ENCODE peak calls at places on chromosomes 4 and X, in four cellular contexts. T is lower leg skin, X is GM06990, N is heart right ventricle. E is an unnamed sample.

GRCh38 chrX:10457092-10457491 is 163.3 kb downstream of the MID1 start:
- DNase-seq in T (no peak), X (no peak), N (no peak), E (no peak)

GRCh38 chr4:7529368-7529923 is 94.7 kb upstream of the PSAPL1 start:
- DNase-seq in T (no peak), X (no peak), N (no peak), E (no peak)

GRCh38 chr4:2866891-2867290 is 23.2 kb downstream of the ADD1 start:
- DNase-seq in T (no peak), X (no peak), N (no peak), E (no peak)

GRCh38 chr4:80305466-80305865 is 30.1 kb upstream of the CFAP299 start:
- DNase-seq in T (no peak), X (no peak), N (no peak), E (no peak)

GRCh38 chr4:94621491-94622080 is 136.2 kb upstream of the BMPR1B start:
- DNase-seq in T (no peak), X (peak; percentile 9), N (no peak), E (peak; percentile 53)

GRCh38 chr4:6478546-6479220 is 6.3 kb upstream of the PPP2R2C start:
- DNase-seq in T (no peak), X (no peak), N (no peak), E (no peak)

GRCh38 chr4:63563288-63564014 is 845.8 kb downstream of the TECRL start:
- DNase-seq in T (no peak), X (no peak), N (no peak), E (no peak)

GRCh38 chr4:88138561-88138960 is 19.9 kb downstream of the ABCG2 start:
- DNase-seq in T (no peak), X (no peak), N (no peak), E (no peak)

GRCh38 chr4:16532240-16532990 is 306.1 kb upstream of the TAPT1 start:
- DNase-seq in T (peak; percentile 36), X (no peak), N (no peak), E (no peak)

GRCh38 chr4:185380320-185380719 is 15.4 kb downstream of the LRP2BP start:
- DNase-seq in T (no peak), X (no peak), N (no peak), E (no peak)

GRCh38 chr4:41539711-41540110 is 1.8 kb downstream of the LIMCH1 start:
- DNase-seq in T (no peak), X (no peak), N (no peak), E (no peak)

GRCh38 chr4:86848732-86849617 is at the start of gene SLC10A6:
- DNase-seq in T (peak; percentile 64), X (no peak), N (no peak), E (no peak)

GRCh38 chrX:38800981-38801845 is at the start of gene MID1IP1:
- DNase-seq in T (peak; percentile 85), X (no peak), N (peak; percentile 90), E (no peak)

GRCh38 chr4:183154701-183155391 is 55.8 kb downstream of the WWC2 start:
- DNase-seq in T (no peak), X (no peak), N (peak; percentile 14), E (no peak)

GRCh38 chr4:77652237-77652897 is 46.7 kb downstream of the CXCL13 start:
- DNase-seq in T (no peak), X (no peak), N (no peak), E (no peak)

GRCh38 chr4:81988178-81988577 is 385.6 kb downstream of the HNRNPD start:
- DNase-seq in T (no peak), X (no peak), N (no peak), E (no peak)

GRCh38 chr4:185767528-185767927 is 44.5 kb downstream of the SORBS2 start:
- DNase-seq in T (no peak), X (no peak), N (no peak), E (no peak)

GRCh38 chr4:57233391-57233790 is 123.2 kb upstream of the IGFBP7 start:
- DNase-seq in T (no peak), X (no peak), N (no peak), E (no peak)

GRCh38 chr4:36094995-36095394 is 149.3 kb downstream of the ARAP2 start:
- DNase-seq in T (no peak), X (no peak), N (no peak), E (no peak)

GRCh38 chr4:81650871-81651270 is 179.2 kb upstream of the RASGEF1B start:
- DNase-seq in T (no peak), X (no peak), N (no peak), E (no peak)

GRCh38 chr4:12724520-12724919 is 759.6 kb downstream of the RAB28 start:
- DNase-seq in T (no peak), X (no peak), N (no peak), E (peak; percentile 9)

GRCh38 chrX:72238721-72239475 is at the start of gene ERCC6L:
- DNase-seq in T (peak; percentile 74), X (peak; percentile 91), N (peak; percentile 89), E (peak; percentile 89)

GRCh38 chr4:102344520-102344954 is 745 bp downstream of the SLC39A8 start:
- DNase-seq in T (peak; percentile 33), X (peak; percentile 87), N (peak; percentile 58), E (peak; percentile 84)

GRCh38 chr4:36785965-36786364 is 458.6 kb upstream of the NWD2 start:
- DNase-seq in T (no peak), X (no peak), N (no peak), E (no peak)

GRCh38 chrX:87517571-87518141 is at the start of gene KLHL4:
- DNase-seq in T (no peak), X (no peak), N (no peak), E (no peak)

GRCh38 chrX:136067097-136067496 is 80.2 kb upstream of the FHL1 start:
- DNase-seq in T (no peak), X (no peak), N (no peak), E (no peak)

GRCh38 chr4:151227731-151228130 is 49.2 kb upstream of the PRSS48 start:
- DNase-seq in T (peak; percentile 80), X (no peak), N (peak; percentile 32), E (peak; percentile 19)

GRCh38 chr4:171130126-171130801 is 682.9 kb upstream of the GALNTL6 start:
- DNase-seq in T (no peak), X (no peak), N (no peak), E (no peak)

GRCh38 chr4:53136954-53137353 is 228.9 kb downstream of the SCFD2 start:
- DNase-seq in T (no peak), X (no peak), N (no peak), E (peak; percentile 2)

GRCh38 chrX:120145295-120145925 is 13.0 kb upstream of the RHOXF2 start:
- DNase-seq in T (no peak), X (no peak), N (no peak), E (peak; percentile 5)

GRCh38 chr4:52660643-52661042 is 1.5 kb upstream of the USP46 start:
- DNase-seq in T (no peak), X (no peak), N (no peak), E (no peak)

GRCh38 chr4:87973283-87974169 is 2.0 kb upstream of the SPP1 start:
- DNase-seq in T (no peak), X (no peak), N (peak; percentile 43), E (peak; percentile 49)

GRCh38 chr4:28948501-28948900 is 1771.7 kb upstream of the PCDH7 start:
- DNase-seq in T (no peak), X (no peak), N (no peak), E (no peak)

DNA sequence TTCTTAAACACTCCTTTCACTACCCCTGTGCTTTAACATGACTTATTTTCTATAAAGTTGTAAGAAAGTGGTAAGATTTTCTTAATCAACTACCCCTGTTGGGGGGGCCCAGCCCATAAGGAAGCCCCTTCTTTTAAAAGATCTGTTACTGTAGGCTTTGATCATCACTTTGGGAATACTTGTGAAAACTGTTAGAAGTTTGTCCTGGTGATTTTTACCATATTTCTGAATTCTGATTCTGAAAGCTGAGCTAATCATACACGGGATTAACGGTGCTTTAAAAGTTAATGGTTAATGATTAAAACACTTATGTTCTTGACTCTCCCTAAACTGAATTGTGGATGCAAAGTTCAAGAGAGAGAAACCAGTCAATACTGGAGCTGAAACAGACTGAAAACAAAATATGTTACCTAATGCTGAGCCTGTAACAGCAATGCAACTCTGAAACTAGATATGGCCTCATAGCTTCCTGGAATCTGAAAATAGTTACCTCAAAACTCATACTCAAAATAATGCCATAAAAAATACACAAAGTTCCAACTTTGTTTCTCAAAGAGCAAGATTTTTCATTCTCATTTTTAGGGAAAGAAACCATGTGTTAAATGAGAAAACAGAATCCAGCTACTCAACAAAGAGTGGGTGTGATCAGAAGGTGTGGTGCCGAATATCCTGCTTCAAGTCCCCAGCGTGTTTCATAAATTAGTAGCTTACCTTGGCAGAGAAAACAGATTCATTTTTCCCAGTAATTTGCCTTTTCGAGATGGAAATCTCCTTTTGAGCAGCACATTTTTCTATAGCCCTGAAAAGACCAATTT is 31.6 kb downstream of the ADH7 start:
- DNase-seq in T (no peak), X (no peak), N (no peak), E (peak; percentile 41)
- H3K4me3 ChIP-seq in T (no peak overlapping the region), X (no peak overlapping the region), N (no peak overlapping the region), E (no peak overlapping the region)

GRCh38 chrX:155148724-155149537 is 67.3 kb upstream of the VBP1 start:
- DNase-seq in T (no peak), X (no peak), N (no peak), E (peak; percentile 30)
- TF ChIP-seq CTCF in T (no peak), X (peak; percentile 43), N (peak; percentile 35), E (peak; percentile 34)

DNA sequence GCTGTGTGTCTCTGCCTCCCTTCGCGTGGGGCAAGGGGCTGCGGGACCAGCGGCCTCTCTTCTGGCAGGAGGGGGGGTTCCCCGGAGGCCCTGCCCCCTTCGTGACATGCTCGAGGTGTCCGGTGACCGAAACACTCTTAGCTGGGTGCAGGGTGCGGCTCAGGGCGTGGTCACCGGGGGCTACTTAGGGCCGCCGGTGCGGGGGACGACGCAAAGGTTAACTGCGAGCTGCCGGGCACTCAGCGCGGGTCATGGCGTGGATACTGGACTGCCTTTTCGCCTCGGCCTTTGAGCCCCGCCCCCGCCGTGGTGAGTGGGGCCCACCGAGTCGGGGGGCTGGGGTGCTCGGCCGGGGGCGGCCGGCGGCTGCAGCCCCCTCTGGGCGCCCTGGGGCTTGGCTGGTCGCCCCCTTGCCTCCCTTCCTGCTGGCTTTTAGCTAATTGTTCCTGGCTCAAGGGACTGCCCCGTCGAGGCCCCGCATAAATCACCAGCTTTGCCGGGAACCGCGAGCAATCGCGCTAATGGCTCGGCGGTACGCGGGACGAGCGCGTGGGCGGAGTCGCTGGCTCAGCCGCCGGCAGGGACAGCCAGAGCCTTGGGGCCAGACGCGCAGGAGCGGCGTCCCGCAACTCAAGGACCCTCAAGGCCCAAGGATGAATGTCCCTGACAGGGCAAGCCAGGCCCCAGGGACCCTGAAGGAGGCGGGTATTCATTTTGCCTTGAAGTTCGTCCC is at the start of gene ARHGAP36:
- DNase-seq in T (no peak), X (no peak), N (no peak), E (no peak)
- H3K4me3 ChIP-seq in T (no peak within 1 kb of the TSS), X (no peak within 1 kb of the TSS), N (no peak within 1 kb of the TSS), E (no peak within 1 kb of the TSS)

GRCh38 chrX:25034889-25035288 is 19.1 kb upstream of the ARX start:
- DNase-seq in T (no peak), X (no peak), N (no peak), E (no peak)
- TF ChIP-seq CTCF in T (no peak), X (peak; percentile 22), N (no peak), E (peak; percentile 10)

DNA sequence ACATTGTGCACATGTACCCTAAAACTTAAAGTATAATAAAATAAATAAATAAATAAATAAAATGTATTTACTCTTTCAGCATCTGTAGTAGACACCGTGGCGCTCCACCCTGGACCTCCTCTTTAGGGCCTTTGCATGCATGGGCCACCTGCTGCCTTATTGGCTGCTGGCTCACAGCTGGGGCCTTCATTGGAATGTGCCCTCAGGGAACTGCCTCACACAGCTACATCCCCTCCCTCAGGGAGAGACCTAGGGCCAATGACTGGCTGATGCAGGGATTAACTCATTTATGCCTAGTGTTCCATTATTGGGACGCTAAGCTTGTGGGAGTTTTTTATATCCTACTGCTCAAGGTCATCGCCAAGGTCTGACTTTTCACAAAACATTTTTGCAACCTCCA is 302.9 kb upstream of the FTHL17 start:
- DNase-seq in T (no peak), X (no peak), N (no peak), E (no peak)
- H3K4me3 ChIP-seq in T (no peak overlapping the region), X (no peak overlapping the region), N (no peak overlapping the region), E (no peak overlapping the region)

GRCh38 chr4:157978680-157979361 is 194.0 kb downstream of the GASK1B start:
- DNase-seq in T (peak; percentile 27), X (peak; percentile 5), N (peak; percentile 18), E (peak; percentile 63)
- TF ChIP-seq CTCF in T (no peak), X (peak; percentile 80), N (peak; percentile 83), E (peak; percentile 77)